ENCODE peak calls at places on chromosomes 1 and 21, in seven cellular contexts. B is adrenal gland, C is psoas muscle, K is gastrocnemius medialis, D is right cardiac atrium, X is cardiac muscle cell, Y is aorta. S is an unnamed sample.

GRCh38 chr1:116460748-116461376 is 87.8 kb downstream of the ATP1A1 start:
- DNase-seq in X (no peak), B (no peak), Y (no peak), K (no peak), D (no peak), C (no peak), S (no peak)

GRCh38 chr1:94798472-94798871 is 21.7 kb upstream of the SLC44A3 start:
- DNase-seq in D (no peak), Y (no peak), B (no peak), K (no peak), X (no peak), C (no peak), S (no peak)

GRCh38 chr1:41740630-41741239 is 178.0 kb downstream of the HIVEP3 start:
- DNase-seq in C (no peak), K (no peak), Y (no peak), B (no peak), X (no peak), D (peak; percentile 29), S (no peak)

GRCh38 chr21:27796106-27796505 is 829.2 kb upstream of the ADAMTS5 start:
- DNase-seq in C (no peak), B (no peak), D (no peak), K (no peak), Y (no peak), X (no peak), S (no peak)

GRCh38 chr1:182255494-182255893 is 136.1 kb downstream of the GLUL start:
- DNase-seq in Y (no peak), K (no peak), B (no peak), X (peak; percentile 79), C (no peak), D (no peak), S (no peak)

GRCh38 chr1:159925713-159926066 is 383 bp upstream of the TAGLN2 start:
- DNase-seq in B (peak; percentile 66), K (no peak), Y (no peak), X (no peak), D (peak; percentile 68), C (no peak), S (peak; percentile 76)

GRCh38 chr1:166925791-166926483 is 49.4 kb downstream of the ILDR2 start:
- DNase-seq in C (no peak), K (no peak), D (no peak), B (no peak), Y (no peak), X (peak; percentile 65), S (no peak)

GRCh38 chr1:65339866-65340483 is 30.6 kb downstream of the DNAJC6 start:
- DNase-seq in K (no peak), C (no peak), B (no peak), X (peak; percentile 60), D (no peak), Y (no peak), S (no peak)

GRCh38 chr1:160124709-160125478 is 9.3 kb downstream of the ATP1A2 start:
- DNase-seq in C (no peak), Y (no peak), K (peak; percentile 87), D (no peak), X (no peak), B (peak; percentile 81), S (no peak)

GRCh38 chr1:39136635-39137034 is 67.9 kb upstream of the MACF1 start:
- DNase-seq in Y (no peak), D (no peak), B (no peak), X (no peak), K (no peak), C (no peak), S (no peak)

GRCh38 chr1:201295861-201296260 is 12.6 kb downstream of the PKP1 start:
- DNase-seq in C (no peak), D (no peak), K (no peak), Y (no peak), X (no peak), B (no peak), S (no peak)

GRCh38 chr1:201298381-201299367 is 15.4 kb downstream of the PKP1 start:
- DNase-seq in K (no peak), X (no peak), B (no peak), D (no peak), C (no peak), Y (no peak), S (no peak)

GRCh38 chr1:201295346-201295745 is 12.0 kb downstream of the PKP1 start:
- DNase-seq in X (no peak), K (no peak), C (no peak), B (no peak), D (no peak), Y (no peak), S (no peak)

GRCh38 chr1:201294876-201295275 is 11.6 kb downstream of the PKP1 start:
- DNase-seq in X (no peak), K (no peak), Y (no peak), B (no peak), C (no peak), D (no peak), S (no peak)

GRCh38 chr1:201296371-201296770 is 13.1 kb downstream of the PKP1 start:
- DNase-seq in Y (no peak), K (no peak), X (no peak), D (no peak), C (no peak), B (no peak), S (no peak)
- H3K4me3 ChIP-seq in Y (no peak overlapping the region), K (no peak overlapping the region), X (no peak overlapping the region), D (no peak overlapping the region), C (no peak overlapping the region), B (no peak overlapping the region), S (no peak overlapping the region)

GRCh38 chr1:17579951-17580939 is 40.7 kb downstream of the ARHGEF10L start:
- DNase-seq in X (no peak), D (no peak), Y (no peak), K (no peak), C (no peak), B (no peak), S (no peak)
- H3K27ac ChIP-seq in X (peak overlapping the region; percentile 41), D (no peak overlapping the region), Y (peak overlapping the region; percentile 15), K (no peak overlapping the region), C (no peak overlapping the region), B (no peak overlapping the region), S (no peak overlapping the region)

GRCh38 chr1:111983500-111983899 is 6.0 kb downstream of the KCND3 start:
- DNase-seq in D (no peak), B (no peak), Y (no peak), X (no peak), K (no peak), C (no peak), S (no peak)
- H3K4me3 ChIP-seq in D (no peak overlapping the region), B (no peak overlapping the region), Y (no peak overlapping the region), X (no peak overlapping the region), K (no peak overlapping the region), C (no peak overlapping the region), S (no peak overlapping the region)

GRCh38 chr1:10161541-10162290 is 48.7 kb upstream of the KIF1B start:
- DNase-seq in B (peak; percentile 70), X (no peak), K (peak; percentile 76), Y (peak; percentile 67), D (peak; percentile 55), C (peak; percentile 43), S (no peak)
- H3K27ac ChIP-seq in B (no peak overlapping the region), X (peak overlapping the region; percentile 10), K (peak overlapping the region; percentile 84), Y (no peak overlapping the region), D (peak overlapping the region; percentile 52), C (peak overlapping the region; percentile 86), S (peak overlapping the region; percentile 61)

GRCh38 chr1:34779526-34779925 is 1.5 kb upstream of the GJB3 start:
- DNase-seq in D (no peak), K (no peak), Y (no peak), C (no peak), B (no peak), X (no peak), S (no peak)

GRCh38 chr1:34781844-34782391 is 904 bp downstream of the GJB3 start:
- DNase-seq in X (no peak), Y (no peak), K (no peak), D (no peak), B (peak; percentile 39), C (no peak), S (no peak)

GRCh38 chr1:34780528-34780927 is 486 bp upstream of the GJB3 start:
- DNase-seq in C (no peak), Y (no peak), B (no peak), D (no peak), K (no peak), X (no peak), S (no peak)

GRCh38 chr1:34779962-34780361 is 1.1 kb upstream of the GJB3 start:
- DNase-seq in D (no peak), X (no peak), K (no peak), B (no peak), Y (no peak), C (no peak), S (no peak)

GRCh38 chr1:34781071-34781843 is at the start of gene GJB3:
- DNase-seq in C (no peak), Y (no peak), X (peak; percentile 31), D (no peak), K (no peak), B (peak; percentile 48), S (no peak)
- H3K4me3 ChIP-seq in C (peak within 1 kb of the TSS; percentile 44), Y (peak within 1 kb of the TSS; percentile 38), X (peak within 1 kb of the TSS; percentile 13), D (peak within 1 kb of the TSS; percentile 6), K (peak within 1 kb of the TSS; percentile 25), B (no peak within 1 kb of the TSS), S (peak within 1 kb of the TSS; percentile 37)

DNA sequence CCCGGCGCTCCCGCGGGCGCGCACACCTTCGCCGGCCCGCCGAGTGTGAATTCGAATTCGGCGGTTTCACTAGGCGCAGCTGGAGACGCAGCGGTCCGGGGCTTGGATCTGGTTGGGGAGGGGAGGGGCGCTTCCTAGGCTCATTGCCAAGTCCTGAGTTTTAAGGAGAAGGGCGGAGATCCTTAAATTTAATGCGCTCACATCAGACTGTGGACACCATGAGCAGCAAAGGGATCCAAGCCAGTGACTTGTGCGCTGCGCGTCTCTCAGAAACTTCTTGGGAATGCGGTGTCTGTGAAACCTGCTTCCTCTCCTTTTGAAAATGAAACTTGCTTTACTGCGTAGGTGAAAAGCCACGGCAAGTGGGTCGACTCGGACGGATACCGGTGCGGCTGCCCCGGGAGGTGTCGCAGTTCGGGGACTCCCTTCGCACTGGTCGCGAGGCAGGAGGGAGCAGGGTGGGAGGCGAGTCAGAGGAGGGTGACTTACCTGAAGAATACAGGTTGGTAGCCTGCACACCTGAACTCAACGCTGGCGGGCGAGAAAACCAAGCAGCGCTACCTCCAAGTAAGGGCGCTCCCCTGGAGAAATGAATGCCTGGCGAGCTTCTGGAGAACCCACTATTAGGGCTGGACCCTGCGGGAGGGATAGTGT is 887 bp downstream of the TENT5C start:
- DNase-seq in B (peak; percentile 65), K (peak; percentile 22), X (peak; percentile 29), Y (peak; percentile 72), C (peak; percentile 29), D (peak; percentile 71), S (no peak)
- H3K27ac ChIP-seq in B (peak overlapping the region; percentile 15), K (peak overlapping the region; percentile 96), X (no peak overlapping the region), Y (no peak overlapping the region), C (peak overlapping the region; percentile 91), D (peak overlapping the region; percentile 76), S (peak overlapping the region; percentile 89)

GRCh38 chr1:235047331-235047871 is 81.2 kb downstream of the TOMM20 start:
- DNase-seq in Y (peak; percentile 44), B (no peak), X (no peak), C (no peak), K (no peak), D (peak; percentile 62), S (no peak)
- H3K4me3 ChIP-seq in Y (no peak overlapping the region), B (no peak overlapping the region), X (no peak overlapping the region), C (no peak overlapping the region), K (no peak overlapping the region), D (no peak overlapping the region), S (no peak overlapping the region)

GRCh38 chr1:16286122-16286521 is 49.1 kb upstream of the CPLANE2 start:
- DNase-seq in C (no peak), Y (no peak), X (no peak), D (no peak), B (no peak), K (no peak), S (no peak)
- H3K27ac ChIP-seq in C (no peak overlapping the region), Y (no peak overlapping the region), X (no peak overlapping the region), D (no peak overlapping the region), B (no peak overlapping the region), K (peak overlapping the region; percentile 88), S (no peak overlapping the region)

GRCh38 chr1:3070304-3070653 is 1.3 kb downstream of the PRDM16 start:
- DNase-seq in Y (no peak), C (peak; percentile 10), D (no peak), X (no peak), K (no peak), B (no peak), S (no peak)
- H3K4me3 ChIP-seq in Y (peak overlapping the region; percentile 94), C (peak overlapping the region; percentile 78), D (peak overlapping the region; percentile 75), X (peak overlapping the region; percentile 82), K (peak overlapping the region; percentile 25), B (peak overlapping the region; percentile 62), S (peak overlapping the region; percentile 68)